ENCODE peak calls at places on chromosome 9, in six cellular contexts. C is A549, J is endothelial cell of umbilical vein, N is K562, F is HepG2, H is GM12878. O is an unnamed sample.

GRCh38 chr9:129497064-129497836 is 123.7 kb downstream of the C9orf50 start:
- DNase-seq in C (no peak), J (peak), N (peak), F (no peak), H (no peak), O (no peak)

GRCh38 chr9:124897570-124898460 is 35.9 kb downstream of the ARPC5L start:
- DNase-seq in C (no peak), J (no peak), N (no peak), F (peak), H (no peak), O (no peak)

GRCh38 chr9:33458444-33458843 is 11.1 kb upstream of the AQP3 start:
- DNase-seq in C (peak), J (peak), N (peak), F (peak), H (peak), O (peak)

GRCh38 chr9:109716631-109717030 is 63.4 kb upstream of the PALM2AKAP2 start:
- DNase-seq in C (no peak), J (no peak), N (no peak), F (no peak), H (no peak), O (no peak)

GRCh38 chr9:70466976-70467551 is 52.6 kb upstream of the KLF9 start:
- DNase-seq in C (no peak), J (peak), N (no peak), F (no peak), H (no peak), O (no peak)

GRCh38 chr9:13022756-13023155 is 247.9 kb downstream of the LURAP1L start:
- DNase-seq in C (no peak), J (no peak), N (no peak), F (no peak), H (no peak), O (no peak)

GRCh38 chr9:131633491-131634031 is 88.2 kb downstream of the PRRT1B start:
- DNase-seq in C (no peak), J (no peak), N (no peak), F (no peak), H (no peak), O (no peak)

GRCh38 chr9:111298831-111299603 is 31.0 kb downstream of the OR2K2 start:
- DNase-seq in C (peak), J (peak), N (peak), F (peak), H (peak), O (peak)

DNA sequence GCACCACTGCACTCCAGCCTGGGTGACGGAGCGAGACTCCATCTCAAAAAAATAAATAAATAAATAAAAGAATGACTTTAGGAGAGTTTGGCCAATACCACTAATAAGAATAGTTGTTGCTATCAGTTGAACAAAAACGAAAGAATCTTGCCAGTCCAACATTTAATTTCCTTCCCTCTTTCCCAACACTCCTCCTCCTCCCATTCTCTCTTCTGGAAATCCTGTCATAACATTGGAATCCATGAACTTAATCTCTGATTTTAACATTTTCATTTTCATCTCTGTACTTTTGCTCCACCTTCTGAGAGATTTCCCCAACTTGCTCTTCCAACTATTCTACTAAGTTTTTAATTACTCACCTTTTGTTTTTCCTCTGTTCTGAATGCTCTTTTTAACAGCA is 42.8 kb upstream of the CDK20 start:
- DNase-seq in C (no peak), J (no peak), N (no peak), F (no peak), H (no peak), O (no peak)
- TF ChIP-seq MYC in C (no peak), J (no peak), N (no peak), F (no peak), H (no peak), O (no peak)

GRCh38 chr9:77215874-77216273 is 38.5 kb downstream of the VPS13A start:
- DNase-seq in C (no peak), J (peak), N (no peak), F (peak), H (no peak), O (peak)
- TF ChIP-seq MAX in C (no peak), J (no peak), N (no peak), F (no peak), H (no peak), O (no peak)

GRCh38 chr9:115814081-115814480 is 339.5 kb upstream of the PAPPA start:
- DNase-seq in C (no peak), J (no peak), N (no peak), F (no peak), H (no peak), O (no peak)

GRCh38 chr9:115808108-115808507 is 345.5 kb upstream of the PAPPA start:
- DNase-seq in C (no peak), J (no peak), N (no peak), F (no peak), H (no peak), O (no peak)

GRCh38 chr9:115810166-115810565 is 343.4 kb upstream of the PAPPA start:
- DNase-seq in C (no peak), J (no peak), N (no peak), F (no peak), H (no peak), O (no peak)

DNA sequence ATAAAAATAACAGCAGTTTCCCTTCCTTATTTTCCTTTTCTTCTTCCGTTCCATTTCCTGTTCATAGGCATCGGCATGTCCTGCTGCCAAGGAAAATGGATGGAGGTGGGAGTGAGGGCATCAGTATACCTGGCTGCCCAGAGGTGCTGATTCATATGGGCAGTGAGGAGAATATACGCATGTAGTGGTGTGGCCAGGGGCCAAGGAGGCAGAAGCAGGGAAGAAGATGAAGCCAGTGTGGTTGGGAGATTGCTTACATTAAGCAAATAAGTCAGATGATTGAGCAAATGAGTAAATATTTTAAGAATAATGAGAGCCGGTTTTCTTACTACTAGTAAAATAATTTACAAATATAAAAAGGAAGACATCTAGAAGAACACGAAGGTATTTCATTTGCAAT is 344.9 kb upstream of the PAPPA start:
- DNase-seq in C (no peak), J (no peak), N (no peak), F (no peak), H (no peak), O (no peak)
- H3K4me3 ChIP-seq in C (no peak), J (no peak), N (no peak), F (no peak), H (no peak), O (no peak)

GRCh38 chr9:72041369-72041768 is 19.0 kb downstream of the C9orf57 start:
- DNase-seq in C (no peak), J (no peak), N (no peak), F (no peak), H (no peak), O (no peak)

GRCh38 chr9:72039532-72039931 is 20.9 kb downstream of the C9orf57 start:
- DNase-seq in C (no peak), J (no peak), N (no peak), F (no peak), H (peak), O (no peak)

GRCh38 chr9:72044095-72044494 is 16.3 kb downstream of the C9orf57 start:
- DNase-seq in C (no peak), J (no peak), N (no peak), F (no peak), H (no peak), O (no peak)

GRCh38 chr9:72042928-72043327 is 17.5 kb downstream of the C9orf57 start:
- DNase-seq in C (no peak), J (no peak), N (no peak), F (no peak), H (no peak), O (no peak)

GRCh38 chr9:72041775-72042194 is 18.6 kb downstream of the C9orf57 start:
- DNase-seq in C (no peak), J (no peak), N (no peak), F (no peak), H (peak), O (no peak)
- TF ChIP-seq MYC in C (no peak), J (no peak), N (no peak), F (no peak), H (no peak), O (no peak)

GRCh38 chr9:128091144-128091543 is 23.1 kb downstream of the SLC25A25 start:
- DNase-seq in C (no peak), J (peak), N (peak), F (no peak), H (no peak), O (no peak)
- TF ChIP-seq MAX in C (no peak), J (no peak), N (no peak), F (no peak), H (no peak), O (no peak)

GRCh38 chr9:4048441-4048840 is 251.4 kb downstream of the GLIS3 start:
- DNase-seq in C (peak), J (peak), N (no peak), F (no peak), H (no peak), O (peak)
- H3K4me3 ChIP-seq in C (no peak), J (no peak), N (no peak), F (no peak), H (no peak), O (no peak)

GRCh38 chr9:22129633-22130032 is 120.5 kb upstream of the CDKN2B start:
- DNase-seq in C (no peak), J (no peak), N (no peak), F (no peak), H (no peak), O (no peak)

GRCh38 chr9:22129134-22129533 is 120.0 kb upstream of the CDKN2B start:
- DNase-seq in C (no peak), J (no peak), N (no peak), F (no peak), H (no peak), O (no peak)

GRCh38 chr9:22120595-22120994 is 111.5 kb upstream of the CDKN2B start:
- DNase-seq in C (no peak), J (no peak), N (no peak), F (no peak), H (no peak), O (no peak)

GRCh38 chr9:22119537-22120167 is 110.5 kb upstream of the CDKN2B start:
- DNase-seq in C (no peak), J (peak), N (no peak), F (peak), H (no peak), O (no peak)

GRCh38 chr9:22124263-22125011 is 115.3 kb upstream of the CDKN2B start:
- DNase-seq in C (peak), J (peak), N (no peak), F (no peak), H (no peak), O (no peak)
- TF ChIP-seq MYC in C (no peak), J (no peak), N (no peak), F (no peak), H (no peak), O (no peak)

O was measured in NB4.